ENCODE peak calls at places on chromosomes 12 and 14, in six cellular contexts. L is WTC11; E is spleen; A is omental fat pad; Z is CD4-positive, alpha-beta T cell; C is lung. B is an unnamed sample.

GRCh38 chr12:58395470-58395869 is 454.1 kb downstream of the ATP23 start:
- DNase-seq in Z (no peak), E (no peak), A (no peak), C (no peak), L (no peak), B (no peak)

GRCh38 chr14:105411017-105411941 is 8.3 kb upstream of the MTA1 start:
- DNase-seq in Z (no peak), A (no peak), L (peak), C (no peak), E (peak), B (peak)

GRCh38 chr14:74865156-74865555 is 10.8 kb downstream of the PROX2 start:
- DNase-seq in C (no peak), Z (no peak), L (no peak), A (no peak), E (no peak), B (no peak)

GRCh38 chr14:63276492-63277342 is 42.0 kb downstream of the GPHB5 start:
- DNase-seq in L (no peak), C (no peak), A (no peak), E (no peak), Z (no peak), B (peak)

GRCh38 chr14:95527392-95528002 is 7.4 kb upstream of the GLRX5 start:
- DNase-seq in Z (peak), L (no peak), C (no peak), A (peak), E (no peak), B (peak)

GRCh38 chr14:55599250-55599879 is 19.4 kb downstream of the KTN1 start:
- DNase-seq in Z (no peak), E (no peak), C (no peak), L (no peak), A (no peak), B (no peak)

GRCh38 chr14:54901380-54902142 is 1.1 kb downstream of the GCH1 start:
- DNase-seq in A (no peak), E (peak), Z (no peak), L (no peak), C (no peak), B (peak)

GRCh38 chr12:7161811-7162210 is 27.7 kb upstream of the PEX5 start:
- DNase-seq in C (no peak), A (no peak), E (no peak), Z (no peak), L (no peak), B (no peak)

GRCh38 chr12:15443611-15444010 is 121.3 kb downstream of the PTPRO start:
- DNase-seq in C (no peak), L (no peak), Z (no peak), E (no peak), A (no peak), B (no peak)

GRCh38 chr12:14481201-14481600 is 86.5 kb downstream of the PLBD1 start:
- DNase-seq in E (no peak), L (no peak), Z (no peak), A (no peak), C (no peak), B (no peak)

GRCh38 chr14:92323031-92323915 is at the start of gene SLC24A4:
- DNase-seq in E (peak), A (no peak), C (no peak), Z (no peak), L (peak), B (peak)

GRCh38 chr12:131113562-131113961 is 159.9 kb downstream of the ADGRD1 start:
- DNase-seq in C (no peak), Z (no peak), L (no peak), A (no peak), E (peak), B (no peak)

GRCh38 chr14:52268191-52269061 is 928 bp downstream of the PTGDR start:
- DNase-seq in C (no peak), Z (no peak), E (peak), A (no peak), L (peak), B (peak)

GRCh38 chr14:74663884-74664283 is 49.0 kb downstream of the AREL1 start:
- DNase-seq in A (no peak), Z (no peak), L (no peak), E (no peak), C (no peak), B (no peak)

GRCh38 chr12:38465020-38465419 is 148.4 kb downstream of the ALG10B start:
- DNase-seq in C (no peak), Z (no peak), L (no peak), A (no peak), E (no peak), B (no peak)

GRCh38 chr12:110906088-110906487 is 14.3 kb downstream of the MYL2 start:
- DNase-seq in L (no peak), A (no peak), E (no peak), Z (no peak), C (no peak), B (peak)

GRCh38 chr12:62651138-62651537 is 184.5 kb downstream of the MON2 start:
- DNase-seq in Z (no peak), E (no peak), L (no peak), C (no peak), A (no peak), B (no peak)

GRCh38 chr14:94342334-94342934 is 19.3 kb upstream of the SERPINA6 start:
- DNase-seq in C (peak), L (no peak), E (no peak), A (peak), Z (no peak), B (peak)

GRCh38 chr12:120757949-120758348 is 32.3 kb downstream of the ACADS start:
- DNase-seq in A (no peak), L (no peak), E (no peak), C (no peak), Z (no peak), B (no peak)

GRCh38 chr12:23083267-23083666 is 458.3 kb downstream of the ETNK1 start:
- DNase-seq in L (no peak), Z (no peak), C (no peak), E (no peak), A (no peak), B (no peak)

GRCh38 chr14:77051101-77051500 is 22.6 kb upstream of the IRF2BPL start:
- DNase-seq in E (peak), Z (no peak), L (no peak), A (no peak), C (peak), B (no peak)

GRCh38 chr12:66409195-66409871 is 107.0 kb downstream of the HELB start:
- DNase-seq in A (no peak), E (no peak), C (no peak), L (peak), Z (peak), B (peak)

GRCh38 chr12:97276621-97277020 is 186.0 kb upstream of the RMST start:
- DNase-seq in L (no peak), C (no peak), Z (no peak), A (no peak), E (no peak), B (no peak)

GRCh38 chr12:59695379-59695778 is 99.5 kb downstream of the SLC16A7 start:
- DNase-seq in A (no peak), Z (no peak), L (no peak), C (no peak), E (no peak), B (no peak)

GRCh38 chr12:103677905-103678304 is 90.8 kb downstream of the STAB2 start:
- DNase-seq in C (no peak), Z (no peak), A (no peak), L (no peak), E (no peak), B (no peak)

GRCh38 chr14:35016568-35016967 is 29.5 kb upstream of the FAM177A1 start:
- DNase-seq in L (no peak), A (no peak), C (no peak), Z (no peak), E (no peak), B (no peak)

GRCh38 chr12:4312251-4312650 is 8.8 kb upstream of the TIGAR start:
- DNase-seq in Z (no peak), E (no peak), A (no peak), C (no peak), L (no peak), B (no peak)

GRCh38 chr12:127280393-127281275 is 986.3 kb upstream of the TMEM132C start:
- DNase-seq in C (peak), A (no peak), L (peak), E (peak), Z (peak), B (peak)
- TF ChIP-seq CTCF in C (peak), A (no peak), L (peak), E (peak), Z (peak), B (peak)

GRCh38 chr12:65121049-65121955 is at the start of gene WIF1:
- DNase-seq in Z (no peak), C (peak), A (no peak), E (peak), L (peak), B (peak)
- TF ChIP-seq CTCF in Z (no peak), C (no peak), A (no peak), E (no peak), L (peak), B (peak)

DNA sequence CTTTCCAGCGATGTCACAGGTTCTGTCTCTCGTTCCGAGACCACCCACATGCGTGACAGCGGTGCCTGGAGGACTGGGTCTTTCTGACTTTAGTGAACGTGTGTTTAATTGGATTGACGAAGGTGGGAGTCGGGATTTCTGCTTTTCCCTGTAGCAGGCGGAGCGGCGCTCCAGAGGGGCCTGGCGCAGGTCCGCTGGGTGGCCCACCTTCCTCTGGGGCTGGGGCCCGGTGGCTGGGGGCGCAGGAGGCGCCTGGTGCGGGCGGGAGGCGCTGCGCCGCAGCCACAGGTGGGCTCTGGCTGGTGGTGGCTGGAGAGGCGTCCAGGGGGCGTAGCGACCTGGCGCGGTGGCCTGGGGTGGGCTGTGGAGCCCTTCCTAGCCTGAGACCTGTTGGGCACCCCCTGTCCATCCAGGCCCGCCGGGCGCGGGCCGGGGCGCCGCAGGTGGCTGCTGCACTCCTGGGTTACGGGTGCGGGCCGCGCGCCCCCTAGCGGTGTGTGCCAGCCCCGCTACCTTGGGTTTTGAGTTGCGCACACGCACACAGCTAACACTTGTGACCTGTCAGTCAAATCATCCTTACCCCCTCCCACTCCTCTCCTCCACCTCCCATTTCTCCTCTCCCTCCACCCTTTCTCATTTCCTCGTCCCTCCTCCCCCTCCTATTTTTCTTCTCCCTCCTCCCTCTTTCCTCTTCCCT is 2.0 kb downstream of the MEG3 start:
- DNase-seq in Z (no peak), A (no peak), E (no peak), L (peak), C (no peak), B (no peak)
- TF ChIP-seq CTCF in Z (no peak), A (no peak), E (no peak), L (peak), C (no peak), B (peak)

DNA sequence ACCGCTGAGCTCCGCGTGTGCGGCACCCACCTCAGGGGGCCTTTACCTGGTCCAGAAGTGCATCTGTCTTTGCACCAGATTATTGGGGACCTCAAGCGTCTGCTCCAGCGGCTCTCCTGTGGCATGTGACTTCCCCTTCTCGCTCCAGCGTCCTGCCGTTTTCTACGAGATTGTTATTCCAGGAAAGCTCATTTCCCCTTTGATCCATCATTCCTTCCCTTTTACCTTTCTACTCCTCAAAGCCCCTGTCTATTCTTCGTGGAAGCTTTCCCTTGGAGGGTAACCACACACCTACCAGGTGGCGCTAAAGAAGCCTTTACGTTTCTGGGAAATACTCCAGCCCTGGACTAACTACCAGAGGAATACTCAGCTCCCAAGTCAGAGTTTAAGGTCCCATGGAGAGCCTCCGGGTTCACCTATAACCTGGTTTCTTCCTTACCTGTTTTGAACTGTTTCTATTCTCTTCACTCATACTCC is 1.5 kb downstream of the FKBP4 start:
- DNase-seq in A (no peak), E (no peak), C (no peak), L (no peak), Z (no peak), B (no peak)
- TF ChIP-seq CTCF in A (no peak), E (no peak), C (no peak), L (no peak), Z (no peak), B (no peak)